ENCODE peak calls at places on chromosomes 13 and 19, in six cellular contexts. M is mammary epithelial cell, E is PC-3, A is OCI-LY7, X is neuronal stem cell, Q is K562. C is an unnamed sample.

GRCh38 chr19:41998246-41999020 is 4.4 kb upstream of the ATP1A3 start:
- DNase-seq in M (no peak), E (peak), A (peak), X (peak), Q (peak), C (no peak)

GRCh38 chr13:30464496-30465351 is 1.0 kb downstream of the HMGB1 start:
- DNase-seq in M (peak), E (peak), A (peak), X (peak), Q (peak), C (peak)

GRCh38 chr19:57351867-57352266 is 796 bp downstream of the ZNF304 start:
- DNase-seq in M (peak), E (no peak), A (no peak), X (no peak), Q (peak), C (no peak)

GRCh38 chr19:41726493-41726892 is 18.1 kb downstream of the CEACAM5 start:
- DNase-seq in M (no peak), E (no peak), A (no peak), X (no peak), Q (no peak), C (no peak)

GRCh38 chr13:32663660-32664059 is 77.4 kb downstream of the PDS5B start:
- DNase-seq in M (no peak), E (no peak), A (no peak), X (no peak), Q (no peak), C (no peak)

GRCh38 chr19:29293736-29294342 is 80.9 kb upstream of the UQCRFS1 start:
- DNase-seq in M (no peak), E (no peak), A (no peak), X (no peak), Q (no peak), C (no peak)

GRCh38 chr19:16591803-16592556 is 19.8 kb upstream of the SLC35E1 start:
- DNase-seq in M (peak), E (peak), A (no peak), X (no peak), Q (no peak), C (no peak)

GRCh38 chr13:99289674-99290337 is 17.4 kb downstream of the GPR183 start:
- DNase-seq in M (no peak), E (no peak), A (no peak), X (no peak), Q (no peak), C (no peak)

GRCh38 chr13:88751994-88752393 is 1080.8 kb downstream of the SLITRK5 start:
- DNase-seq in M (no peak), E (no peak), A (no peak), X (no peak), Q (no peak), C (no peak)

GRCh38 chr19:15251749-15252397 is 19.6 kb upstream of the EPHX3 start:
- DNase-seq in M (peak), E (peak), A (no peak), X (peak), Q (peak), C (peak)

GRCh38 chr13:90696656-90697055 is 650.8 kb upstream of the MIR17HG start:
- DNase-seq in M (peak), E (peak), A (no peak), X (no peak), Q (no peak), C (no peak)

GRCh38 chr13:59479629-59480028 is 684.1 kb downstream of the DIAPH3 start:
- DNase-seq in M (no peak), E (no peak), A (no peak), X (no peak), Q (no peak), C (no peak)

GRCh38 chr19:1749373-1750342 is 3.6 kb upstream of the ONECUT3 start:
- DNase-seq in M (no peak), E (no peak), A (no peak), X (no peak), Q (no peak), C (no peak)

GRCh38 chr19:58033741-58034475 is at the start of gene ZSCAN1:
- DNase-seq in M (peak), E (no peak), A (no peak), X (peak), Q (no peak), C (peak)

GRCh38 chr13:66663206-66663605 is 566.9 kb downstream of the PCDH9 start:
- DNase-seq in M (no peak), E (no peak), A (no peak), X (no peak), Q (no peak), C (no peak)

GRCh38 chr13:21124853-21125252 is 51.5 kb downstream of the SKA3 start:
- DNase-seq in M (no peak), E (peak), A (no peak), X (no peak), Q (no peak), C (no peak)

GRCh38 chr13:30925429-30925828 is 7.0 kb upstream of the TEX26 start:
- DNase-seq in M (no peak), E (no peak), A (no peak), X (no peak), Q (no peak), C (no peak)

GRCh38 chr13:113149711-113150544 is 8.5 kb upstream of the PROZ start:
- DNase-seq in M (no peak), E (no peak), A (no peak), X (no peak), Q (no peak), C (no peak)

GRCh38 chr19:42023121-42023942 is 29.3 kb upstream of the ATP1A3 start:
- DNase-seq in M (no peak), E (peak), A (peak), X (no peak), Q (peak), C (no peak)

GRCh38 chr13:99813346-99814095 is 158.0 kb downstream of the ZIC5 start:
- DNase-seq in M (no peak), E (no peak), A (no peak), X (no peak), Q (no peak), C (no peak)

GRCh38 chr13:79913141-79913827 is 427.6 kb downstream of the SPRY2 start:
- DNase-seq in M (no peak), E (no peak), A (no peak), X (no peak), Q (no peak), C (no peak)

GRCh38 chr19:33063356-33064116 is 1.2 kb downstream of the RHPN2 start:
- DNase-seq in M (no peak), E (peak), A (peak), X (peak), Q (no peak), C (peak)

GRCh38 chr13:98142427-98143156 is at the start of gene FARP1:
- DNase-seq in M (peak), E (peak), A (no peak), X (peak), Q (peak), C (peak)

GRCh38 chr13:51479199-51479523 is 26.3 kb upstream of the INTS6 start:
- DNase-seq in M (peak), E (peak), A (no peak), X (no peak), Q (no peak), C (no peak)

GRCh38 chr19:55344444-55344843 is 4.8 kb downstream of the KMT5C start:
- DNase-seq in M (peak), E (no peak), A (no peak), X (no peak), Q (no peak), C (no peak)

DNA sequence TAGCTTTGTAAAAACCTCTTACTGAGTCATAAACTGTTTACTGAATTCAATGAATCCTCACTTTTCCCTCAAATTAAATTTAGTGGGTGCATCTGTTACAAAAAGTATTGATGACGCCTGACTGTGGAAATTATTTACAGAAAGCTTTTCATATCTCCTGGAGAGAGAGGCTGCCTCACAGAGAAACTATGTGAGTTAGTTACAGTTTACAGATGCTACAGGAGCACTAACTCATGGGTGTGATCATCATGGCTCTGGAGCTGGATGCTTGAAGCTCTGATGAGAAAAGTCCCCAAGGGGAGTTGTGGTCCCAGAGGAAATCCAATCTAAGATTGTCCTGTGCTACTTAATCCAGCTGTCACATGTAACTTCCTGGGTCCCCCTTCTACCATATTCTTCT is 590.8 kb downstream of the LMO7 start:
- DNase-seq in M (no peak), E (no peak), A (no peak), X (no peak), Q (no peak), C (no peak)
- H3K27ac ChIP-seq in M (no peak), E (no peak), A (no peak), X (no peak), Q (no peak), C (no peak)

DNA sequence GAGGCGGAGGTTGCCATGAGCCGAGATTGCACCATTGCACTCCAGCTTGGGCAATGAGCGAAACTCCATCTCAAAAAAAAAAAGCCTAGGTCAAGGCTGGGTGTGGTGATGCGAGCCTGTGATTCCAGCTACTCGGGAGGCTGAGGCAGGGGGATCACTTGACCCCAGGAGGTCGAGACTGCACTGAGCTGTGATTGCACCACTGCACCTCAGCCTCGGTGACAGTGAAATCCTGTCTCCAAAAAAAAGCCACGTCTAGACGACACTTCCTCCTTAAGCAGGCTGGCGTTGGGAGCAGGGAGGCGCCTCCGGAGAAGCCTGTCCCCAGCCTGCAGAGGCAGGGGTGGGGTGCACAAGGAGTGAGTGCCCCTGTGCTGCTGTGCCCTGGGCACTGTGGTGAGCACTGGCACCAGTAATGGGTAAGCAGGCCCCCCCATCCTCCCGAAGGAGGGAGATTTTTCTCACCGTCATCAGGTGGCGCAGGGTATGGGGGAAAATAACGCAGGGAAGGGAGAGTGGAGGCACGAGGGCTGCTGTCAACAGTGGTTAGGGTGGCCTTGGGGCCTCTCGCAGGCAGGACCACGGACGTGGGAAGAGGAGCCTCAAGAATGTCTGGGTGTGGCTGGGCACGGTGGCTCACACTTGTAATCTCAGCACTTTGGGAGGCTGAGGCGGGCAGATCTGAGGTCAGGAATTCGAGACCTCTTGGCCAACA is 701 bp downstream of the P2RY11 start:
- DNase-seq in M (no peak), E (peak), A (no peak), X (no peak), Q (peak), C (no peak)
- H3K27ac ChIP-seq in M (no peak), E (no peak), A (peak), X (no peak), Q (no peak), C (no peak)

GRCh38 chr19:3406571-3407111 is 40.3 kb downstream of the NFIC start:
- DNase-seq in M (no peak), E (no peak), A (no peak), X (no peak), Q (no peak), C (no peak)
- H3K27ac ChIP-seq in M (no peak), E (no peak), A (no peak), X (no peak), Q (no peak), C (peak)

GRCh38 chr13:45897562-45897961 is 46.0 kb upstream of the SIAH3 start:
- DNase-seq in M (no peak), E (no peak), A (no peak), X (no peak), Q (no peak), C (no peak)

GRCh38 chr13:45895880-45896279 is 44.3 kb upstream of the SIAH3 start:
- DNase-seq in M (no peak), E (no peak), A (no peak), X (no peak), Q (no peak), C (no peak)
- H3K27ac ChIP-seq in M (no peak), E (no peak), A (no peak), X (no peak), Q (no peak), C (no peak)

DNA sequence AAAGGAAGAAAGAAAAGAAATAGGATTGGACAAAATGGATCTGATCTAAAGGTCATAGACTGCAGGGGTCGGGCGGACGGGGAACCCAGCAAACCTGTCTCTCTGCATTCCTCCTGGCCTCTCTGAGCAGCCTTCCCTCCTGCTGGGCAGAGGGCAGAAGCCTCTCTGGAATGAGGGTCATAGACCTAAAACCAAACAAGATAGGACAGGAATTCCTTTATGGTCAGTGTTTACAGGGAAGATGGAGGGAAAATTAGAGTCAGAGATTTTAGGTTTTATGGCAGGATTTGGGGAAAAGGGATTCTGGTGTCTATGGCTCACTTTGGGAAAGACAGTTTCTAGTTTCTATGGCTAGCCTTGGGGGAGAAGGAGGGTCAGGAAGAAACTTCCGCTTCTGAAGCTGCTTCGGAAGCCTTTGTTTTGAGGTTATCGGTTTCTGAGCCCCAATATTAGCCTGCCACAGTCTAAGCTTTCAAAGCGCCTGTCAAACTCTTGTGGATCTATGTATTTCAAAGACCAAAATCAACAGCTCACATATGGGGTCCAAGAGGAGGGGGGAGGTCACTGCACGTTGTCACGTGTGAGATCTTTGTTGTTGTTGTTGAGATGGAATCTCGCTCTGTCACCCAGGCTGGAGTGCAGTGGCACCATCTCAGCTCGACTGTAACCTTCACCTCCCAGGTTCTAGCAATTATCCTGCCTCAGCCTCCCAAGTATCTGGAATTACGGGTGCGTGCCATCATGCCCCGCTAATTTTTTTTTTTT is 18.9 kb upstream of the DPRX start:
- DNase-seq in M (no peak), E (peak), A (no peak), X (no peak), Q (no peak), C (no peak)
- H3K27ac ChIP-seq in M (no peak), E (no peak), A (no peak), X (no peak), Q (no peak), C (no peak)

GRCh38 chr13:110271313-110271712 is 35.6 kb downstream of the COL4A1 start:
- DNase-seq in M (no peak), E (no peak), A (no peak), X (no peak), Q (no peak), C (peak)
- H3K27ac ChIP-seq in M (no peak), E (no peak), A (no peak), X (no peak), Q (no peak), C (peak)

DNA sequence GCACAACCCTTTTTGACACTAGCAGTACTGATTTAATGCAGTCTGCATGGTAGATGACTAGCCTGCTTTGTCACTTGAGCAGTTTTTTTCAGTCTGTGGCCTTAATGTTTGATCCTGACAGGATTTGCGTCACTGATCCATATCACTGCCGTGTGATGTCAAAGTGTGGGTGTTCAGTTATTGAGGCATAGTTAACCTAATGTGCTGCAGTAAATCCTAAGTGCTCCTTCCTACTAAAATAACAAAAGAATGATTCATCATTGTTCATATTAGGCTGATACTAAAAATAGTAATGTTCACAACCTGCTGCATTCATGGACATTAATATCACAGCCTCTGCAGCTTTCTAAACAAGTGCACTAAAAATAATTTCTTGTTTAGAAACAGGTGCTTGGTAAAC is 121.9 kb upstream of the MLNR start:
- DNase-seq in M (peak), E (peak), A (no peak), X (no peak), Q (no peak), C (peak)
- H3K27ac ChIP-seq in M (peak), E (peak), A (no peak), X (no peak), Q (no peak), C (peak)